ENCODE peak calls at places on chromosomes 12 and 14, in six cellular contexts. A is lung; V is suprapubic skin; S is CD8-positive, alpha-beta T cell; I is tibial nerve; O is OCI-LY7. N is an unnamed sample.

GRCh38 chr12:38350342-38351181 is 34.0 kb downstream of the ALG10B start:
- DNase-seq in A (no peak), V (no peak), S (no peak), I (no peak), O (no peak), N (no peak)

GRCh38 chr12:56834886-56835285 is 71.8 kb downstream of the HSD17B6 start:
- DNase-seq in A (no peak), V (no peak), S (no peak), I (no peak), O (no peak), N (no peak)

GRCh38 chr14:38210587-38211257 is 3.0 kb downstream of the SSTR1 start:
- DNase-seq in A (no peak), V (no peak), S (no peak), I (no peak), O (no peak), N (peak; percentile 47)

GRCh38 chr12:69555461-69555860 is 29.8 kb upstream of the CCT2 start:
- DNase-seq in A (no peak), V (no peak), S (no peak), I (no peak), O (no peak), N (peak; percentile 83)

GRCh38 chr12:112191840-112192321 is 66.5 kb downstream of the TRAFD1 start:
- DNase-seq in A (no peak), V (no peak), S (no peak), I (no peak), O (no peak), N (no peak)

GRCh38 chr12:8501720-8502119 is 11.6 kb upstream of the CLEC4D start:
- DNase-seq in A (no peak), V (no peak), S (no peak), I (no peak), O (peak; percentile 7), N (no peak)

GRCh38 chr12:26286186-26286585 is 90.8 kb downstream of the SSPN start:
- DNase-seq in A (no peak), V (no peak), S (no peak), I (no peak), O (no peak), N (peak; percentile 38)

GRCh38 chr12:2251485-2252179 is 198.8 kb downstream of the CACNA1C start:
- DNase-seq in A (no peak), V (no peak), S (no peak), I (no peak), O (peak; percentile 46), N (peak; percentile 20)

GRCh38 chr14:104444159-104445030 is 135.2 kb upstream of the C14orf180 start:
- DNase-seq in A (peak; percentile 16), V (no peak), S (no peak), I (no peak), O (no peak), N (no peak)

GRCh38 chr14:24310666-24311604 is at the start of gene LTB4R:
- DNase-seq in A (peak; percentile 76), V (peak; percentile 84), S (peak; percentile 75), I (no peak), O (peak; percentile 70), N (peak; percentile 81)

GRCh38 chr14:106788534-106788933 is 1262.2 kb downstream of the TMEM121 start:
- DNase-seq in A (no peak), V (no peak), S (no peak), I (no peak), O (no peak), N (no peak)

GRCh38 chr12:10967409-10967808 is 19.3 kb downstream of the TAS2R50 start:
- DNase-seq in A (no peak), V (no peak), S (no peak), I (no peak), O (no peak), N (peak; percentile 66)

GRCh38 chr12:31600764-31601163 is 9.8 kb upstream of the DENND5B start:
- DNase-seq in A (no peak), V (no peak), S (no peak), I (no peak), O (no peak), N (no peak)

GRCh38 chr12:19608039-19608438 is 168.7 kb downstream of the AEBP2 start:
- DNase-seq in A (no peak), V (no peak), S (no peak), I (no peak), O (no peak), N (no peak)

GRCh38 chr14:52272375-52272774 is 4.9 kb downstream of the PTGDR start:
- DNase-seq in A (no peak), V (no peak), S (no peak), I (no peak), O (peak; percentile 45), N (peak; percentile 14)

GRCh38 chr12:114769634-114770033 is 85.7 kb upstream of the TBX3 start:
- DNase-seq in A (no peak), V (no peak), S (no peak), I (no peak), O (no peak), N (no peak)

GRCh38 chr12:24415934-24416333 is 466.5 kb upstream of the SOX5 start:
- DNase-seq in A (no peak), V (no peak), S (no peak), I (no peak), O (no peak), N (no peak)

GRCh38 chr12:122837306-122838265 is 2.3 kb downstream of the HIP1R start:
- DNase-seq in A (no peak), V (no peak), S (no peak), I (no peak), O (peak; percentile 34), N (no peak)

DNA sequence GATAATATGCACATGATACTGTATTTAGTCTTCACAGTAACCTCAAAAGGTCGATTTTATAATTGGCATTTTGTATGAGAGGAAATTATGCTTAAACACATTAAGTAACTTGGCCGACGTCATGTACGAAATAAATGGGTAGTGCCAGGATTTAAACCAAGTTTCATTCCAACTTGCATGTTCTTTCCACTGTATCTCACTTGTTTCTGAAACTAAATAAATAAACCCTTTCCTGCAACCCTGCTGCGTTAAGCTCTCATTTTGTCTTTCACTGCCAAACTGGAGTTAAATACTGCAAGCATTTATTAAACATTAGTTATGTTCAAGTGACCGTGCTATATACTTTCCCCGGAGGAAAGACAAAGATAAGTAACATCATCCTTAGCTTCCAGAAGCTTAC is 293.9 kb upstream of the PRKD1 start:
- DNase-seq in A (no peak), V (no peak), S (no peak), I (no peak), O (no peak), N (peak; percentile 45)
- TF ChIP-seq CTCF in A (no peak), V (no peak), S (no peak), I (no peak), O (no peak), N (no peak)

DNA sequence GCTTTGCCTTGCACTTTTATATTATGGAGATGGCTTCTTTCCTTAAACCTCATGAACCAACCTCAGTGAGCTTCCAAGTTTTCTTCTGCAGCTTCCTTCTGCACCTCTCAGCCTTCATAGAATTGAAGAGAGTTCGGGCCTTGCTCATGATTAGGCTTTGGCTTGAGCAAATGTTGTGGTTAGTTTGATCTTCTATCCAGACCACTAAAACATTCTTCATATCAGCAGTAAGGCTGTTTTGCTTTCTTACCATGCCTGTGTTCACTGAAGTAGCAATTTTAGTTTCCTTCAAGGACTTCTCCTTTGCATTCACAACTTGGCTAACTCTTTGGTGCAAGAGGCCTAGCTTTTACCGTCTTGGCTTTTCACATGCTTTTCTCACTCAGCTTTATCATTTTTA is 125.4 kb downstream of the SNAPC1 start:
- DNase-seq in A (no peak), V (no peak), S (no peak), I (no peak), O (no peak), N (peak; percentile 49)
- H3K4me3 ChIP-seq in A (no peak overlapping the region), V (no peak overlapping the region), S (no peak overlapping the region), I (no peak overlapping the region), O (no peak overlapping the region), N (no peak overlapping the region)

DNA sequence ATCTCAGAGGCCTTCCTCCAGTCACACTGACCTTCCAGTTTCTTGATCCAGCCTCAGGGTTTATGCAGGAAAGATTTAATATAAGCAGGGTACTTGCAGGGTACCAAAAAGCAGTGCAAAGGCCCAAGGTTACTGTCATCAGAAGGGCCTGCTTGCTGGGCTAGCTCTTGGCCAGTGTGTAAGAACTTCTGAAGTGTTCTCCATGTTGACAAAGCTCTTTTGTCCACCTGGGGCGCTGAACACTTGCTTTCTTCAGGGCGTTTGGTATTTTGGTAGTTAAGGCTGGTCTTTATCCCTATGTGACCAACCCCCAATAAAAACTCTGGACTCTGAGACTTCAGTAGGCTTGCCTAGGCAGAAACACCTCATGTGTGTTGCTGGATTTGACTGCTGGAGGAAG is 69.7 kb downstream of the ZC3H14 start:
- DNase-seq in A (no peak), V (no peak), S (no peak), I (no peak), O (no peak), N (no peak)
- TF ChIP-seq CTCF in A (no peak), V (no peak), S (no peak), I (no peak), O (no peak), N (no peak)

DNA sequence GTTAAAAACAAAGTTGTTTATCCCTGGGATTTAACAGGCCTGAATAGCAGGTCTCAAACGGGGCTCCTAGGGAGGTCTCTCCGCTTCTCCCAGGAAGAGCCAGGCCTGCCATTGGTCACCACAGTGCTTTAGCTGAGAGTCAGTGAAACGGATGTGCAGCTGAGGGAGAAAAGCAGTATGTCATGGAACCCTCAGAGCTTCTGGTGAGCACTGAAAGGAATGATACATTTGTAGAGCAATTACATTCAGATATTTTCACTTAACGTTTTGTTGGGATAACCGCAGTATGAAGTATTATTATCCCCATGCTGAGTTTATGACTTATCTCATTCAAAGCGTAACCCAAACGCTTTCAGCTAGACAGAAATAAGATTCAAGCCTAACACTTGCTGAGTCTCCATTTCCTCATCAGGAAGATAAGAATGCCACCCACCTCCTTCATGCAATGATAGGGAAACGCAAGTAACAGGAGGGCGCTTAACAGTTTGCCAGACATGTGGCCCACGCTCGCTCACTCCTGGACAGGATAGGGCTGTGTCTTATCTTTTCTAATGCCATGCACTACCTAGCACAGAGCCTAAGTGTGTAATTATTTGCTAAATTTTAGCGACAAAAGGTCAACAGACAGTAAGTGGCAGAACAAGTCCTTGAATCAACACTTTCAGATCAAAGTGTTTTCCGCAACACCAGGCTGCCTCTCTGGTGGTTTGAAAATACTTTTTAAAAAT is 28.2 kb downstream of the DAD1 start:
- DNase-seq in A (peak; percentile 52), V (no peak), S (peak; percentile 22), I (no peak), O (no peak), N (no peak)
- H3K4me3 ChIP-seq in A (no peak overlapping the region), V (no peak overlapping the region), S (peak overlapping the region; percentile 4), I (no peak overlapping the region), O (no peak overlapping the region), N (no peak overlapping the region)

GRCh38 chr14:103427485-103428443 is 42.5 kb downstream of the MARK3 start:
- DNase-seq in A (no peak), V (no peak), S (no peak), I (no peak), O (no peak), N (peak; percentile 86)

GRCh38 chr14:103428732-103429556 is 43.7 kb downstream of the MARK3 start:
- DNase-seq in A (no peak), V (no peak), S (no peak), I (no peak), O (no peak), N (no peak)

GRCh38 chr14:103418508-103418818 is 33.2 kb downstream of the MARK3 start:
- DNase-seq in A (peak; percentile 37), V (no peak), S (no peak), I (no peak), O (no peak), N (peak; percentile 37)

GRCh38 chr14:103422981-103423600 is 37.9 kb downstream of the MARK3 start:
- DNase-seq in A (no peak), V (no peak), S (no peak), I (no peak), O (no peak), N (peak; percentile 84)
- TF ChIP-seq CTCF in A (no peak), V (no peak), S (no peak), I (no peak), O (no peak), N (no peak)

N was measured in astrocyte of the spinal cord.